ENCODE peak calls at places on chromosomes 12 and 14, in nine cellular contexts. X is hepatocyte, O is ascending aorta, G is lung, W is gastrocnemius medialis, V is cardiac muscle cell, E is psoas muscle, I is fibroblast of mammary gland, D is lower leg skin. Z is an unnamed sample.

GRCh38 chr14:103074699-103075341 is 9.2 kb upstream of the LBHD2 start:
- DNase-seq in X (peak), O (peak), G (peak), W (no peak), V (peak), E (peak), I (peak), D (peak), Z (no peak)

GRCh38 chr12:53221203-53222076 is 10.6 kb downstream of the RARG start:
- DNase-seq in X (peak), O (peak), G (peak), W (peak), V (peak), E (peak), I (peak), D (no peak), Z (no peak)

GRCh38 chr12:3186546-3187237 is 109.5 kb downstream of the TSPAN9 start:
- DNase-seq in X (no peak), O (no peak), G (no peak), W (no peak), V (no peak), E (peak), I (peak), D (no peak), Z (no peak)

GRCh38 chr14:62655161-62655560 is 390.1 kb downstream of the KCNH5 start:
- DNase-seq in X (peak), O (no peak), G (no peak), W (no peak), V (no peak), E (no peak), I (peak), D (no peak), Z (no peak)

GRCh38 chr14:47606601-47607000 is 68.8 kb downstream of the MDGA2 start:
- DNase-seq in X (no peak), O (no peak), G (no peak), W (no peak), V (no peak), E (no peak), I (no peak), D (no peak), Z (no peak)

GRCh38 chr12:108832730-108833354 is 24.5 kb downstream of the SSH1 start:
- DNase-seq in X (no peak), O (peak), G (no peak), W (no peak), V (peak), E (no peak), I (peak), D (no peak), Z (no peak)

GRCh38 chr14:50954811-50955372 is 10.6 kb upstream of the PYGL start:
- DNase-seq in X (peak), O (no peak), G (no peak), W (no peak), V (peak), E (no peak), I (peak), D (no peak), Z (peak)

GRCh38 chr12:132170637-132171292 is 26.5 kb downstream of the NOC4L start:
- DNase-seq in X (no peak), O (no peak), G (no peak), W (no peak), V (no peak), E (peak), I (no peak), D (no peak), Z (no peak)

GRCh38 chr14:20469890-20470858 is 968 bp downstream of the PNP start:
- DNase-seq in X (peak), O (peak), G (peak), W (no peak), V (peak), E (no peak), I (peak), D (peak), Z (peak)

GRCh38 chr12:53973093-53974042 is at the start of gene HOXC11:
- DNase-seq in X (peak), O (no peak), G (no peak), W (no peak), V (no peak), E (peak), I (no peak), D (no peak), Z (no peak)

GRCh38 chr12:102182635-102183034 is 15.0 kb downstream of the PMCH start:
- DNase-seq in X (no peak), O (no peak), G (no peak), W (no peak), V (no peak), E (no peak), I (no peak), D (no peak), Z (no peak)

GRCh38 chr14:92519246-92520101 is 5.9 kb downstream of the RIN3 start:
- DNase-seq in X (no peak), O (no peak), G (no peak), W (no peak), V (no peak), E (no peak), I (no peak), D (no peak), Z (no peak)

GRCh38 chr12:70603044-70603443 is 34.2 kb downstream of the PTPRB start:
- DNase-seq in X (no peak), O (no peak), G (no peak), W (no peak), V (no peak), E (no peak), I (no peak), D (no peak), Z (no peak)

GRCh38 chr12:9707864-9708808 is 24.8 kb downstream of the CLECL1 start:
- DNase-seq in X (peak), O (no peak), G (peak), W (no peak), V (peak), E (peak), I (peak), D (no peak), Z (peak)

GRCh38 chr12:124493809-124494750 is 73.3 kb downstream of the NCOR2 start:
- DNase-seq in X (no peak), O (no peak), G (no peak), W (no peak), V (no peak), E (peak), I (no peak), D (no peak), Z (no peak)

GRCh38 chr12:15558915-15559528 is 230.2 kb downstream of the EPS8 start:
- DNase-seq in X (no peak), O (peak), G (no peak), W (no peak), V (no peak), E (no peak), I (peak), D (no peak), Z (no peak)

GRCh38 chr14:93974833-93975232 is 1.5 kb downstream of the ASB2 start:
- DNase-seq in X (no peak), O (no peak), G (no peak), W (peak), V (no peak), E (peak), I (no peak), D (no peak), Z (no peak)

GRCh38 chr12:87413784-87414183 is 615.4 kb downstream of the C12orf50 start:
- DNase-seq in X (peak), O (no peak), G (no peak), W (no peak), V (peak), E (no peak), I (peak), D (no peak), Z (no peak)

GRCh38 chr12:76080017-76080728 is 4.3 kb downstream of the NAP1L1 start:
- DNase-seq in X (no peak), O (no peak), G (no peak), W (no peak), V (no peak), E (no peak), I (no peak), D (no peak), Z (no peak)

GRCh38 chr12:132445884-132446471 is 44.0 kb upstream of the FBRSL1 start:
- DNase-seq in X (peak), O (no peak), G (peak), W (no peak), V (no peak), E (peak), I (peak), D (peak), Z (no peak)

GRCh38 chr12:79692860-79693605 is 2.3 kb upstream of the PAWR start:
- DNase-seq in X (no peak), O (no peak), G (no peak), W (no peak), V (no peak), E (no peak), I (peak), D (no peak), Z (no peak)

GRCh38 chr14:24339284-24340151 is at the start of gene RIPK3:
- DNase-seq in X (peak), O (no peak), G (peak), W (no peak), V (no peak), E (peak), I (no peak), D (no peak), Z (no peak)

GRCh38 chr12:53929527-53929926 is 9.1 kb upstream of the HOXC13 start:
- DNase-seq in X (no peak), O (no peak), G (no peak), W (no peak), V (no peak), E (no peak), I (no peak), D (no peak), Z (no peak)

GRCh38 chr12:120720972-120721801 is 4.4 kb upstream of the ACADS start:
- DNase-seq in X (no peak), O (no peak), G (no peak), W (no peak), V (no peak), E (peak), I (no peak), D (no peak), Z (no peak)

GRCh38 chr14:65976771-65977170 is 509.4 kb upstream of the CCDC196 start:
- DNase-seq in X (no peak), O (no peak), G (no peak), W (no peak), V (no peak), E (no peak), I (no peak), D (no peak), Z (no peak)

GRCh38 chr12:1633459-1633858 is 4.4 kb downstream of the WNT5B start:
- DNase-seq in X (no peak), O (no peak), G (no peak), W (no peak), V (no peak), E (no peak), I (no peak), D (no peak), Z (no peak)

GRCh38 chr14:24196071-24197061 is 1.1 kb upstream of the TM9SF1 start:
- DNase-seq in X (no peak), O (no peak), G (no peak), W (no peak), V (peak), E (no peak), I (peak), D (no peak), Z (no peak)

GRCh38 chr12:107884769-107885694 is 110.5 kb downstream of the ASCL4 start:
- DNase-seq in X (peak), O (peak), G (peak), W (no peak), V (peak), E (no peak), I (peak), D (peak), Z (peak)

GRCh38 chr12:4562034-4562657 is at the start of gene DYRK4:
- DNase-seq in X (peak), O (peak), G (peak), W (peak), V (peak), E (peak), I (peak), D (peak), Z (peak)

GRCh38 chr12:130764073-130764472 is 48.0 kb upstream of the RIMBP2 start:
- DNase-seq in X (no peak), O (no peak), G (no peak), W (no peak), V (peak), E (no peak), I (peak), D (no peak), Z (peak)

GRCh38 chr12:31736472-31736871 is 7.7 kb upstream of the AMN1 start:
- DNase-seq in X (peak), O (no peak), G (no peak), W (no peak), V (no peak), E (no peak), I (peak), D (no peak), Z (no peak)

GRCh38 chr14:24673534-24674203 is 39.7 kb upstream of the GZMB start:
- DNase-seq in X (no peak), O (no peak), G (no peak), W (no peak), V (no peak), E (no peak), I (no peak), D (no peak), Z (no peak)

GRCh38 chr12:42794811-42795210 is 205.3 kb upstream of the PRICKLE1 start:
- DNase-seq in X (no peak), O (no peak), G (no peak), W (no peak), V (no peak), E (no peak), I (peak), D (no peak), Z (no peak)

GRCh38 chr12:30308010-30308717 is 387.5 kb downstream of the IPO8 start:
- DNase-seq in X (no peak), O (no peak), G (no peak), W (no peak), V (no peak), E (no peak), I (no peak), D (no peak), Z (no peak)

GRCh38 chr12:30301291-30301690 is 394.4 kb downstream of the IPO8 start:
- DNase-seq in X (no peak), O (no peak), G (no peak), W (no peak), V (no peak), E (no peak), I (no peak), D (no peak), Z (no peak)

GRCh38 chr12:30304528-30304927 is 391.1 kb downstream of the IPO8 start:
- DNase-seq in X (no peak), O (no peak), G (no peak), W (no peak), V (no peak), E (no peak), I (no peak), D (no peak), Z (no peak)
- H3K4me3 ChIP-seq in X (no peak), O (no peak), G (no peak), W (no peak), V (no peak), E (no peak), I (no peak), D (no peak), Z (no peak)

GRCh38 chr12:24153041-24153440 is 203.6 kb upstream of the SOX5 start:
- DNase-seq in X (no peak), O (no peak), G (no peak), W (no peak), V (no peak), E (no peak), I (peak), D (no peak), Z (no peak)
- TF ChIP-seq CTCF in X (no peak), O (no peak), G (no peak), W (no peak), V (no peak), E (no peak), I (no peak), D (no peak), Z (no peak)

GRCh38 chr14:101780390-101780789 is 18.9 kb downstream of the PPP2R5C start:
- DNase-seq in X (no peak), O (no peak), G (no peak), W (no peak), V (no peak), E (no peak), I (no peak), D (no peak), Z (no peak)
- H3K4me3 ChIP-seq in X (no peak), O (peak), G (no peak), W (no peak), V (peak), E (no peak), I (no peak), D (no peak), Z (no peak)

GRCh38 chr12:65121049-65121955 is at the start of gene WIF1:
- DNase-seq in X (peak), O (no peak), G (peak), W (no peak), V (peak), E (peak), I (peak), D (no peak), Z (no peak)
- TF ChIP-seq CTCF in X (peak), O (no peak), G (no peak), W (no peak), V (peak), E (no peak), I (no peak), D (no peak), Z (peak)

GRCh38 chr12:41419151-41419893 is 231.2 kb downstream of the PDZRN4 start:
- DNase-seq in X (no peak), O (no peak), G (no peak), W (no peak), V (no peak), E (no peak), I (no peak), D (no peak), Z (no peak)

DNA sequence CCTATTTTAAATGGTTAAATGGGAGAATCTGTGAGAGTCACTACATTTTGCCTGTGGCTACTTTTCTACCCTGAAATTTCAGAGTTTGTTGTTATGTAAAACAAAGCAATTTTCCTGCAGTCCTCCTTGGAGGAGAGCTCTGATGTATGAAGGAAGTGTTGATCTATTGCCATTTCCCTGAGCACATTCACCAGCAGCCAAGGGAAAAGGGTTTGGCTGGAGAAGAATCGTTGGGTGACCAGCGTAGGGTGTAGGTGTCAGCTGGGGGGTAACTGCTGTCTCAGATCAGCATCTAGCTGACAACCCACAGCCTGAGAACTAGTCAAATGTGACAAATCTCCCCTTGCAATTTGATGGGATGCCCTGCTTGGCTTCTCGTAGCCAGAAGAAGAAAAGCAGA is 230.5 kb downstream of the PDZRN4 start:
- DNase-seq in X (no peak), O (no peak), G (no peak), W (no peak), V (no peak), E (no peak), I (no peak), D (no peak), Z (no peak)
- H3K4me3 ChIP-seq in X (no peak), O (no peak), G (no peak), W (no peak), V (no peak), E (no peak), I (no peak), D (no peak), Z (no peak)

DNA sequence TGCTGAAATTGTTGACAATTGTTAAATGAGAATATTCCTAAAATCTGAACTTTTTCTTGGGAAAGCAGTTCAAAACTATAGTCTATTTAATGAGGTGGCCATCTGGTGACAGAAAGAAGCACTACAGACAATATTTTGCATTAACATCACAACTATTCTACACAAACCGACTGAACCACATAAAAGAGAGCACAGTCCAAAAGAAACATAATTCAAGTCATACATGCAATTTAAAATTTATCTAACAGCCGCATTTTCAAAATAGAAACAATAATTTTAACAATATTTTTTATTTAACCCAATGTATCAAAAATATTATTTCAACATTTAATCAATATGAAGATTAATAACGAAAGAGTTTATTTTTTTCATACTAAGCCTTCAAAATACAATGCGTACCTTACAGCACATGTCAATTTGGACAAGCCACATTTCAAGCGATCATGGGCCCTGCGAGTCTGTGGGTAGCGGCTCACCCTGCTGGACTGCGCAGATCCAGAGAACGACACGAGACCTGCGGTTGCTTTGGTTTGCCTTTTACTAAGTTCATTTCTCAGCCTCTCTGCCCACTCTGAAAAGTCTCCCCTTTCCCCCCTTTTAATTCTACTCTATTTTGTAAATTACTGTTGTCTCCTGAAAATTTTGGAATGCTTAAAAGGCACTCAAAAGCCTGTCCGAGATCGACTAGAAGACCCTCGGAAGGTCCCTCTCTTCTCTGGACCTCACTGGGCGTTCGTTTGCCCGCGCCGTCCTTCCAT is 941 bp upstream of the LRRC9 start:
- DNase-seq in X (peak), O (no peak), G (no peak), W (no peak), V (peak), E (peak), I (peak), D (no peak), Z (peak)
- TF ChIP-seq CTCF in X (peak), O (no peak), G (no peak), W (no peak), V (peak), E (peak), I (peak), D (no peak), Z (peak)

GRCh38 chr12:27052742-27053141 is 29.6 kb downstream of the C12orf71 start:
- DNase-seq in X (no peak), O (no peak), G (no peak), W (no peak), V (no peak), E (no peak), I (no peak), D (no peak), Z (no peak)
- H3K4me3 ChIP-seq in X (no peak), O (no peak), G (no peak), W (no peak), V (no peak), E (no peak), I (no peak), D (no peak), Z (no peak)

GRCh38 chr12:48084066-48084465 is 21.8 kb downstream of the SENP1 start:
- DNase-seq in X (peak), O (no peak), G (no peak), W (no peak), V (no peak), E (no peak), I (peak), D (no peak), Z (no peak)
- TF ChIP-seq CTCF in X (peak), O (peak), G (no peak), W (peak), V (peak), E (peak), I (peak), D (no peak), Z (no peak)

Z was measured in HFF-Myc.